ENCODE peak calls at places on chromosome 1, in eight cellular contexts. A is naive thymus-derived CD4-positive, alpha-beta T cell; J is neural progenitor cell; T is fibroblast of lung; I is aorta; Y is transverse colon; N is HCT116; W is vagina. M is an unnamed sample. For H3K4me1, the result is how much of the 10 kb centered on the place peaks cover.

GRCh38 chr1:52707927-52708655 is 9.9 kb upstream of the COA7 start:
- DNase-seq in A (no peak), J (no peak), T (peak), I (peak), Y (no peak), N (no peak), W (no peak), M (no peak)

GRCh38 chr1:201888282-201889033 is at the start of gene SHISA4:
- DNase-seq in A (no peak), J (peak), T (peak), I (peak), Y (peak), N (peak), W (no peak), M (peak)

GRCh38 chr1:8988618-8988967 is 37.6 kb downstream of the SLC2A7 start:
- DNase-seq in A (no peak), J (no peak), T (no peak), I (no peak), Y (no peak), N (no peak), W (no peak), M (no peak)

GRCh38 chr1:35475356-35475755 is 81.8 kb downstream of the KIAA0319L start:
- DNase-seq in A (no peak), J (no peak), T (peak), I (no peak), Y (no peak), N (no peak), W (no peak), M (no peak)

GRCh38 chr1:223297800-223298199 is 66.2 kb downstream of the SUSD4 start:
- DNase-seq in A (no peak), J (no peak), T (no peak), I (no peak), Y (no peak), N (no peak), W (no peak), M (no peak)

GRCh38 chr1:55309786-55310516 is 94.8 kb upstream of the USP24 start:
- DNase-seq in A (no peak), J (no peak), T (no peak), I (no peak), Y (no peak), N (no peak), W (no peak), M (no peak)

GRCh38 chr1:92886886-92887419 is 55.1 kb downstream of the RPL5 start:
- DNase-seq in A (no peak), J (no peak), T (no peak), I (no peak), Y (no peak), N (no peak), W (no peak), M (no peak)

GRCh38 chr1:7420706-7421105 is 350.4 kb upstream of the VAMP3 start:
- DNase-seq in A (no peak), J (no peak), T (no peak), I (peak), Y (no peak), N (no peak), W (no peak), M (no peak)

GRCh38 chr1:83770322-83770661 is 228.6 kb downstream of the TTLL7 start:
- DNase-seq in A (no peak), J (no peak), T (no peak), I (no peak), Y (no peak), N (no peak), W (no peak), M (no peak)

GRCh38 chr1:8307628-8308027 is 10.3 kb upstream of the SLC45A1 start:
- DNase-seq in A (no peak), J (no peak), T (no peak), I (no peak), Y (no peak), N (no peak), W (no peak), M (no peak)

GRCh38 chr1:63691672-63692425 is 82.0 kb upstream of the ROR1 start:
- DNase-seq in A (peak), J (peak), T (peak), I (no peak), Y (peak), N (peak), W (peak), M (peak)

GRCh38 chr1:105544475-105544874 is 1512.0 kb upstream of the PRMT6 start:
- DNase-seq in A (no peak), J (no peak), T (peak), I (no peak), Y (no peak), N (no peak), W (no peak), M (no peak)

GRCh38 chr1:233714631-233715217 is 100.8 kb downstream of the KCNK1 start:
- DNase-seq in A (no peak), J (no peak), T (no peak), I (no peak), Y (no peak), N (no peak), W (no peak), M (no peak)

GRCh38 chr1:202438393-202439174 is 90.1 kb downstream of the PPP1R12B start:
- DNase-seq in A (no peak), J (no peak), T (no peak), I (no peak), Y (no peak), N (no peak), W (no peak), M (no peak)

GRCh38 chr1:110616587-110616986 is 10.4 kb upstream of the KCNA2 start:
- DNase-seq in A (no peak), J (no peak), T (no peak), I (no peak), Y (no peak), N (no peak), W (no peak), M (no peak)

GRCh38 chr1:202452508-202452907 is 104.0 kb downstream of the PPP1R12B start:
- DNase-seq in A (no peak), J (no peak), T (no peak), I (no peak), Y (no peak), N (no peak), W (no peak), M (no peak)

GRCh38 chr1:57848406-57848805 is 424.5 kb upstream of the DAB1 start:
- DNase-seq in A (no peak), J (no peak), T (peak), I (no peak), Y (no peak), N (no peak), W (no peak), M (no peak)

DNA sequence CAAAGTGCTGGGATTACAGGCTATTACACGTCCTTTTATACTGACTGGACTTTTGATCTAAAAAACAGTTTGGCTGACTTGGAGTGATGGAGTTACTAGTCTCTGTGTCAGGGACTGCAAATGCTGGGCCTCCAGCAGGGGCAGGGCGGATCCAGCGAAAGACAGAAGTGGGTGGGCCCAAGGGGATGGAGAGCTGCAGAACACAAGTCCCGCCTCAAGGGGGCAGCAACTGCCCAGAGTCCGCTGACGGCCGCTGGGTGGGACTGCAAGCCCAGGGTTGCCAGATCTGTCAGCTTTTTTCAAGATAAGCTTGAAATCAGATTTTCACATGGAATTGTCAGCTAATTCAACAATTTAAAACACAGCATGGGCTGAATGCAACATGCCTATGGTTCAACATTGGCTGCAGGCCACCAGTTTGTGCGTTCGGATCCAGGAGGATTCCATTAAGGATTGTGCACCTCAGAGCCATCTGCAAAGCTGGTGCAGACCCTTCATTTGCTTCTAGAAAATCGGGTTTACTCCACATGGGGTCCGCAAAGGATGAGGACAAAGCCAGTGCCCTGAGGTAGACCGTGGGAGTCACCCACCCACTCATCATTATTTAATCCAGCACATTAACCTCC is 10.7 kb downstream of the STMN1 start:
- DNase-seq in A (peak), J (peak), T (peak), I (peak), Y (peak), N (peak), W (no peak), M (peak)
- H3K27ac ChIP-seq in A (no peak), J (peak), T (no peak), I (no peak), Y (no peak), N (peak), W (peak), M (no peak)

DNA sequence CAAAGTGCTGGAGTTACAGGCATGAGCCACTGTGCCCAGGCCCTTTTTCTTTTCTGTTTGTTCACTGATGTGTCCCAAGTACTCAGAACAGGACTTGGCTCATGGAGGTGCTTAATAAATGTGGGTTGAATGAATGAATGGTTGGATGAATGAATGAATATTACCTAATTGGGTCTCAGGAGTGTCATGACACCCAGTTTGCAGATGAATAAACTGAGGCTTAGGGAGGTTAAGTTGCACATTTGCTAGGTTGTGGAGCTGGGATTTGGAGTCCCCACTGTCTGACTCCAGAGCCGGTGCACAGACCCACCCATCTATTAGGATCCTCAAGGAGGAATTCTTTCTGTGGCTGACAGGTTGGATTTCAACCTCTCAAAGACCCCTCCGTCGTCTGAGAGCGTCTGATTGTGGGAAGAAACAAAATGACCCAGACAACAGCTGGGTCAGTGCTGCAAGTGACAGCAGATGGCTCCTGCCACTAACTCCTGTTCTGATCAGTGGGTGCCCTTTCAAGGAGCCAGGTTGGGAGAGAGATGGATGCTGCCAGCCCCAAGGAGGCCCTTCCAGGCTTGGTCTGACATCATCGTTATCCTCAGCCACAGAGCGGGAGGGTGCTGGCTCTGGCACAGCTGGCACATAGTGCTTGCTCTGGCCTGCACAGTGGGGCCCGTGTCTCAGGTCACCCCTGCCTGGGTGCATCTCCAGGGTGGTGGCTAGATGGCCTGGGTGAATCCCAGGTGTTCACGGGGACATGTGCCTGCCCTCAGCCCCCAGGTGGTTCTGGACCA is 24.2 kb downstream of the ARHGEF10L start:
- DNase-seq in A (no peak), J (no peak), T (no peak), I (peak), Y (no peak), N (no peak), W (no peak), M (no peak)
- H3K4me1 ChIP-seq in A (under half), J (under half), T (under half), I (under half), Y (half or more), N (under half), W (half or more), M (under half)

GRCh38 chr1:156419863-156420208 is 50.8 kb downstream of the RHBG start:
- DNase-seq in A (no peak), J (peak), T (no peak), I (no peak), Y (no peak), N (no peak), W (no peak), M (peak)
- H3K4me3 ChIP-seq in A (peak), J (peak), T (no peak), I (no peak), Y (peak), N (peak), W (peak), M (peak)

GRCh38 chr1:235075121-235075954 is 53.3 kb downstream of the TOMM20 start:
- DNase-seq in A (no peak), J (no peak), T (peak), I (peak), Y (peak), N (no peak), W (no peak), M (peak)

GRCh38 chr1:235075955-235076308 is 52.7 kb downstream of the TOMM20 start:
- DNase-seq in A (no peak), J (no peak), T (no peak), I (peak), Y (no peak), N (no peak), W (no peak), M (no peak)

GRCh38 chr1:235077163-235077540 is 51.5 kb downstream of the TOMM20 start:
- DNase-seq in A (no peak), J (no peak), T (no peak), I (no peak), Y (no peak), N (no peak), W (no peak), M (no peak)

GRCh38 chr1:235077571-235078479 is 50.8 kb downstream of the TOMM20 start:
- DNase-seq in A (no peak), J (no peak), T (no peak), I (peak), Y (no peak), N (no peak), W (no peak), M (no peak)

DNA sequence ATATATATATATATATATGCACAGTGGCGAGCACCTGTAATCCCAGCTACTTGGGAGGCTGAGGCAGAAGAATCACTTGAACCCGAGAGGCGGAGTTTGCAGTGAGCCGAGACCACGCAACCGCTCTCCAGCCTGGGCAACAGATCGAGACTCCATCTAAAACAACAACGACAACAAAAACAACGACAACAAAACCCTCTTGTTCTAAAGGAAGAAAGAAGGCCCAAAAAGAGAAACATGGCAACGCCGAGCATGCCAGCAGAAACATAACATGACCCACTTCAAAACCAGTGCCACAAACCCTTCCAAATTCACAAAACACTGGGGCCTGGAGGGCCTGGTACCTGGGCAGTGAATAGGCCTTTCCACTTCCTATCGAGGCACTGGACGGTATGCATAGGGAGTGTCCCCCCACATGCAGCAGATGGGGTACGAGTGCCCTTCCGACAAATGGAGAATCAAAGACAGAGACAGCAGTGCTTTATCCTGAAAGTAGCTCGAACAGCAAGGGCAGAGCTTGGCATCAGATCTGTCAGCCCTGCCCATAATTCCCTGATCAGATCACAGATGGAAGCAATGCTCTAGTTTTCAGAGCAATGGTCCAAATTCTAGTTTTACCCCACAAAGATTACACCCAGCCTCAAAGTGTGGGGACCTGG is 52.0 kb downstream of the TOMM20 start:
- DNase-seq in A (no peak), J (no peak), T (no peak), I (peak), Y (no peak), N (no peak), W (no peak), M (no peak)
- H3K27ac ChIP-seq in A (no peak), J (no peak), T (peak), I (peak), Y (peak), N (no peak), W (peak), M (no peak)

GRCh38 chr1:31218705-31219104 is 21.0 kb downstream of the NKAIN1 start:
- DNase-seq in A (no peak), J (no peak), T (no peak), I (no peak), Y (no peak), N (no peak), W (no peak), M (no peak)
- H3K4me1 ChIP-seq in A (under half), J (under half), T (under half), I (under half), Y (under half), N (under half), W (under half), M (under half)